ENCODE peak calls at places on chromosomes 11 and 22, in seven cellular contexts. One of them, this sample, is unnamed.

GRCh38 chr11:44893250-44894216 is 57.1 kb downstream of the TP53I11 start:
- DNase-seq in neural crest cell: no peak
- DNase-seq in HFFc6: no peak
- DNase-seq in stimulated activated CD4-positive, alpha-beta T cell treated with anti-CD3 and anti-CD28 coated beads, Interleukin-2, amount 100 ng/mL, for 48 hours: no peak
- DNase-seq in T-cell: no peak
- DNase-seq in GDM1: no peak
- DNase-seq in SW 1271: no peak
- DNase-seq in this sample: no peak

GRCh38 chr11:128039140-128040021 is 548.0 kb downstream of the ETS1 start:
- DNase-seq in stimulated activated CD4-positive, alpha-beta T cell treated with anti-CD3 and anti-CD28 coated beads, Interleukin-2, amount 100 ng/mL, for 48 hours: peak
- DNase-seq in SW 1271: peak
- DNase-seq in T-cell: peak
- DNase-seq in HFFc6: peak
- DNase-seq in neural crest cell: no peak
- DNase-seq in GDM1: peak
- DNase-seq in this sample: no peak

GRCh38 chr11:107956543-107956942 is 28.3 kb downstream of the RAB39A start:
- DNase-seq in HFFc6: no peak
- DNase-seq in neural crest cell: no peak
- DNase-seq in SW 1271: no peak
- DNase-seq in stimulated activated CD4-positive, alpha-beta T cell treated with anti-CD3 and anti-CD28 coated beads, Interleukin-2, amount 100 ng/mL, for 48 hours: no peak
- DNase-seq in T-cell: no peak
- DNase-seq in GDM1: no peak
- DNase-seq in this sample: no peak

GRCh38 chr11:1267441-1268100 is 41.9 kb downstream of the TOLLIP start:
- DNase-seq in neural crest cell: no peak
- DNase-seq in SW 1271: no peak
- DNase-seq in T-cell: no peak
- DNase-seq in HFFc6: no peak
- DNase-seq in GDM1: no peak
- DNase-seq in stimulated activated CD4-positive, alpha-beta T cell treated with anti-CD3 and anti-CD28 coated beads, Interleukin-2, amount 100 ng/mL, for 48 hours: no peak
- DNase-seq in this sample: no peak

GRCh38 chr11:87369888-87370287 is 332.2 kb downstream of the TMEM135 start:
- DNase-seq in stimulated activated CD4-positive, alpha-beta T cell treated with anti-CD3 and anti-CD28 coated beads, Interleukin-2, amount 100 ng/mL, for 48 hours: no peak
- DNase-seq in T-cell: no peak
- DNase-seq in SW 1271: no peak
- DNase-seq in GDM1: no peak
- DNase-seq in neural crest cell: no peak
- DNase-seq in HFFc6: no peak
- DNase-seq in this sample: no peak

GRCh38 chr22:16917144-16918003 is 90.6 kb downstream of the GAB4 start:
- DNase-seq in HFFc6: peak
- DNase-seq in stimulated activated CD4-positive, alpha-beta T cell treated with anti-CD3 and anti-CD28 coated beads, Interleukin-2, amount 100 ng/mL, for 48 hours: peak
- DNase-seq in T-cell: peak
- DNase-seq in SW 1271: peak
- DNase-seq in GDM1: peak
- DNase-seq in neural crest cell: peak
- DNase-seq in this sample: peak

GRCh38 chr11:34140149-34140548 is 34.7 kb downstream of the NAT10 start:
- DNase-seq in HFFc6: no peak
- DNase-seq in SW 1271: no peak
- DNase-seq in T-cell: no peak
- DNase-seq in stimulated activated CD4-positive, alpha-beta T cell treated with anti-CD3 and anti-CD28 coated beads, Interleukin-2, amount 100 ng/mL, for 48 hours: no peak
- DNase-seq in neural crest cell: no peak
- DNase-seq in GDM1: no peak
- DNase-seq in this sample: no peak

GRCh38 chr11:19326499-19326898 is 85.8 kb upstream of the E2F8 start:
- DNase-seq in T-cell: no peak
- DNase-seq in HFFc6: peak
- DNase-seq in GDM1: no peak
- DNase-seq in SW 1271: peak
- DNase-seq in stimulated activated CD4-positive, alpha-beta T cell treated with anti-CD3 and anti-CD28 coated beads, Interleukin-2, amount 100 ng/mL, for 48 hours: no peak
- DNase-seq in neural crest cell: no peak
- DNase-seq in this sample: peak

GRCh38 chr11:10925149-10925926 is 67.5 kb upstream of the ZBED5 start:
- DNase-seq in T-cell: no peak
- DNase-seq in HFFc6: no peak
- DNase-seq in GDM1: no peak
- DNase-seq in SW 1271: peak
- DNase-seq in stimulated activated CD4-positive, alpha-beta T cell treated with anti-CD3 and anti-CD28 coated beads, Interleukin-2, amount 100 ng/mL, for 48 hours: no peak
- DNase-seq in neural crest cell: no peak
- DNase-seq in this sample: no peak

GRCh38 chr22:39308614-39309363 is 10.6 kb downstream of the RPL3 start:
- DNase-seq in T-cell: no peak
- DNase-seq in neural crest cell: no peak
- DNase-seq in HFFc6: peak
- DNase-seq in SW 1271: peak
- DNase-seq in stimulated activated CD4-positive, alpha-beta T cell treated with anti-CD3 and anti-CD28 coated beads, Interleukin-2, amount 100 ng/mL, for 48 hours: no peak
- DNase-seq in GDM1: no peak
- DNase-seq in this sample: no peak

GRCh38 chr11:126544311-126545056 is 189.0 kb downstream of the ST3GAL4 start:
- DNase-seq in SW 1271: no peak
- DNase-seq in T-cell: no peak
- DNase-seq in HFFc6: no peak
- DNase-seq in stimulated activated CD4-positive, alpha-beta T cell treated with anti-CD3 and anti-CD28 coated beads, Interleukin-2, amount 100 ng/mL, for 48 hours: no peak
- DNase-seq in GDM1: no peak
- DNase-seq in neural crest cell: peak
- DNase-seq in this sample: peak

GRCh38 chr11:117172678-117173421 is 5.7 kb upstream of the SIDT2 start:
- DNase-seq in T-cell: no peak
- DNase-seq in HFFc6: no peak
- DNase-seq in neural crest cell: no peak
- DNase-seq in GDM1: no peak
- DNase-seq in stimulated activated CD4-positive, alpha-beta T cell treated with anti-CD3 and anti-CD28 coated beads, Interleukin-2, amount 100 ng/mL, for 48 hours: no peak
- DNase-seq in SW 1271: no peak
- DNase-seq in this sample: no peak

GRCh38 chr22:24601217-24602104 is 1.5 kb upstream of the GGT1 start:
- DNase-seq in SW 1271: no peak
- DNase-seq in T-cell: no peak
- DNase-seq in HFFc6: no peak
- DNase-seq in neural crest cell: no peak
- DNase-seq in stimulated activated CD4-positive, alpha-beta T cell treated with anti-CD3 and anti-CD28 coated beads, Interleukin-2, amount 100 ng/mL, for 48 hours: no peak
- DNase-seq in GDM1: peak
- DNase-seq in this sample: peak

This sample was measured in T47D.